ENCODE peak calls at places on chromosome 17, in six cellular contexts. O is HCT116, Z is H1, P is sigmoid colon, W is prostate gland, I is GM12878. F is an unnamed sample.

GRCh38 chr17:76381633-76382304 is 2.6 kb upstream of the SPHK1 start:
- DNase-seq in I (no peak), O (no peak), Z (no peak), P (no peak), W (no peak), F (no peak)

GRCh38 chr17:17691468-17692263 is 10.4 kb downstream of the RAI1 start:
- DNase-seq in O (no peak), P (no peak), W (no peak), I (peak), Z (no peak), F (no peak)

GRCh38 chr17:36884495-36885160 is 52.6 kb upstream of the LHX1 start:
- DNase-seq in O (no peak), Z (no peak), W (no peak), I (no peak), P (no peak), F (no peak)

GRCh38 chr17:76314392-76315227 is 6.5 kb upstream of the QRICH2 start:
- DNase-seq in I (no peak), O (no peak), P (peak), Z (no peak), W (peak), F (no peak)

GRCh38 chr17:34254146-34254545 is 939 bp upstream of the CCL2 start:
- DNase-seq in Z (no peak), W (no peak), I (no peak), P (no peak), O (no peak), F (peak)

GRCh38 chr17:18106211-18106610 is 2.3 kb upstream of the MYO15A start:
- DNase-seq in P (no peak), O (no peak), I (no peak), Z (no peak), W (no peak), F (no peak)

GRCh38 chr17:29645516-29646051 is 22.9 kb upstream of the CORO6 start:
- DNase-seq in O (no peak), P (peak), W (peak), Z (no peak), I (no peak), F (peak)

GRCh38 chr17:83170571-83171260 is 91.3 kb downstream of the METRNL start:
- DNase-seq in Z (no peak), W (no peak), I (no peak), P (no peak), O (no peak), F (peak)

GRCh38 chr17:32757963-32758362 is 119.0 kb downstream of the MYO1D start:
- DNase-seq in I (no peak), Z (no peak), P (no peak), O (no peak), W (no peak), F (no peak)

GRCh38 chr17:41496803-41497484 is 7.2 kb upstream of the KRT36 start:
- DNase-seq in W (peak), P (no peak), I (peak), O (peak), Z (peak), F (no peak)

GRCh38 chr17:80967404-80967872 is 24.2 kb upstream of the CHMP6 start:
- DNase-seq in W (no peak), P (no peak), O (no peak), I (no peak), Z (no peak), F (no peak)

GRCh38 chr17:35895602-35896001 is 15.4 kb upstream of the CCL5 start:
- DNase-seq in P (no peak), O (no peak), W (no peak), Z (no peak), I (no peak), F (no peak)

GRCh38 chr17:47810901-47811635 is 10.5 kb downstream of the OSBPL7 start:
- DNase-seq in I (no peak), P (peak), Z (no peak), O (no peak), W (no peak), F (no peak)

GRCh38 chr17:73320601-73321264 is 8.9 kb upstream of the CDC42EP4 start:
- DNase-seq in I (no peak), P (no peak), Z (no peak), O (no peak), W (no peak), F (no peak)

GRCh38 chr17:4856271-4856936 is 23.3 kb downstream of the MINK1 start:
- DNase-seq in O (no peak), I (no peak), Z (no peak), W (no peak), P (no peak), F (no peak)

GRCh38 chr17:62895650-62896301 is 70.3 kb upstream of the TANC2 start:
- DNase-seq in O (no peak), I (no peak), W (no peak), P (no peak), Z (no peak), F (no peak)

GRCh38 chr17:17151541-17151940 is 54.6 kb downstream of the PLD6 start:
- DNase-seq in Z (no peak), P (no peak), W (no peak), O (no peak), I (no peak), F (no peak)

GRCh38 chr17:6350806-6351205 is 84.1 kb downstream of the AIPL1 start:
- DNase-seq in W (no peak), I (no peak), O (no peak), P (no peak), Z (no peak), F (peak)

GRCh38 chr17:80122926-80123505 is 21.6 kb downstream of the GAA start:
- DNase-seq in Z (no peak), P (peak), O (no peak), I (no peak), W (no peak), F (no peak)

GRCh38 chr17:76845524-76845923 is 22.7 kb upstream of the MGAT5B start:
- DNase-seq in O (no peak), P (no peak), Z (no peak), I (no peak), W (no peak), F (no peak)

GRCh38 chr17:79955961-79956735 is 79.5 kb downstream of the TBC1D16 start:
- DNase-seq in I (no peak), P (peak), Z (no peak), W (no peak), O (no peak), F (no peak)

GRCh38 chr17:28985950-28986713 is 19.7 kb downstream of the SEZ6 start:
- DNase-seq in P (no peak), I (no peak), Z (peak), O (no peak), W (no peak), F (no peak)

GRCh38 chr17:79814966-79815835 is 18.3 kb upstream of the CBX8 start:
- DNase-seq in W (peak), Z (no peak), O (no peak), I (no peak), P (peak), F (no peak)

GRCh38 chr17:46818929-46819859 is 702 bp upstream of the WNT3 start:
- DNase-seq in Z (no peak), W (no peak), P (no peak), I (no peak), O (no peak), F (no peak)

GRCh38 chr17:38419508-38419981 is 8.7 kb upstream of the ARHGAP23 start:
- DNase-seq in O (no peak), P (no peak), I (no peak), Z (no peak), W (no peak), F (no peak)

GRCh38 chr17:21161498-21162393 is 35.0 kb downstream of the DHRS7B start:
- DNase-seq in W (no peak), O (no peak), Z (no peak), I (no peak), P (no peak), F (no peak)

GRCh38 chr17:75704963-75705875 is 16.0 kb upstream of the ITGB4 start:
- DNase-seq in I (no peak), Z (no peak), P (no peak), O (no peak), W (no peak), F (no peak)

GRCh38 chr17:42904110-42904469 is 3.5 kb downstream of the G6PC1 start:
- DNase-seq in P (no peak), Z (no peak), O (no peak), W (no peak), I (no peak), F (no peak)

GRCh38 chr17:5758651-5759050 is 174.3 kb upstream of the NLRP1 start:
- DNase-seq in P (no peak), I (peak), W (no peak), O (peak), Z (peak), F (no peak)

GRCh38 chr17:6591599-6592158 is 35.3 kb upstream of the PITPNM3 start:
- DNase-seq in I (no peak), O (no peak), Z (no peak), W (no peak), P (no peak), F (peak)

GRCh38 chr17:957856-958421 is 21.6 kb downstream of the NXN start:
- DNase-seq in W (no peak), O (no peak), I (no peak), Z (no peak), P (no peak), F (no peak)

GRCh38 chr17:954431-955164 is 25.0 kb downstream of the NXN start:
- DNase-seq in O (no peak), I (no peak), P (no peak), Z (no peak), W (no peak), F (no peak)

GRCh38 chr17:953767-954166 is 25.8 kb downstream of the NXN start:
- DNase-seq in Z (no peak), I (no peak), W (no peak), P (no peak), O (no peak), F (no peak)

GRCh38 chr17:958712-959451 is 20.7 kb downstream of the NXN start:
- DNase-seq in Z (no peak), I (no peak), O (no peak), P (no peak), W (no peak), F (no peak)

GRCh38 chr17:956905-957304 is 22.7 kb downstream of the NXN start:
- DNase-seq in Z (no peak), W (no peak), P (no peak), O (no peak), I (no peak), F (no peak)
- TF ChIP-seq POLR2AphosphoS5 in Z (no peak), W (no peak), P (peak), O (no peak), I (no peak), F (no peak)

GRCh38 chr17:68435876-68436842 is 21.1 kb downstream of the WIPI1 start:
- DNase-seq in Z (no peak), W (peak), O (peak), I (no peak), P (peak), F (peak)
- TF ChIP-seq CTCF in Z (peak), W (peak), O (peak), I (peak), P (peak), F (peak)

GRCh38 chr17:57861737-57862409 is 12.0 kb upstream of the MRPS23 start:
- DNase-seq in Z (no peak), I (no peak), W (peak), O (no peak), P (peak), F (peak)
- TF ChIP-seq POLR2AphosphoS5 in Z (no peak), I (no peak), W (peak), O (peak), P (peak), F (peak)

GRCh38 chr17:56679148-56679766 is 85.8 kb downstream of the NOG start:
- DNase-seq in I (no peak), O (peak), Z (no peak), P (no peak), W (no peak), F (no peak)

GRCh38 chr17:56678249-56679144 is 85.0 kb downstream of the NOG start:
- DNase-seq in W (no peak), O (no peak), I (no peak), P (no peak), Z (no peak), F (no peak)

GRCh38 chr17:56674401-56674925 is 81.0 kb downstream of the NOG start:
- DNase-seq in Z (no peak), W (no peak), P (no peak), O (no peak), I (no peak), F (no peak)

GRCh38 chr17:56675876-56676660 is 82.6 kb downstream of the NOG start:
- DNase-seq in O (no peak), W (no peak), I (no peak), Z (no peak), P (no peak), F (no peak)

DNA sequence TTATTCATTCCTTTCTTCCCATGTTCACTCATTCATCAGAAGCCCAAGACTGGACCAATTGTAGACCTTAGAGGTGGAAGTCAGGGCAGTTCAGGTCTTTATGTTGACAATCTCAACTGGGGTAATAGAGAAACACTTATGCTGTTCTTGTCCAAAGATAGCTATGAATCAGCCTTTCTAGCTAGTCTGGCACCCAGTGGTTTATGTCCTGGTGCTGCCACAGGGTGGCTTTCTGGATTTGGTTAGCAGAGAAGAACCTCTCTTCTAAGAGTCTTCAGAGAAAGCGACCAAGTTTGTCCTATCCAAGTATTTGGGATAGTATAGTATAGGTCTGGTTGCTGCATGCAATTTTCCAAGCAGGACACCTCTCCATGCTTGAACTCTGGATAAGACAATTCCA is 83.3 kb downstream of the NOG start:
- DNase-seq in W (no peak), P (no peak), Z (no peak), O (no peak), I (no peak), F (no peak)
- TF ChIP-seq CTCF in W (no peak), P (no peak), Z (no peak), O (peak), I (no peak), F (no peak)

GRCh38 chr17:77995146-77995852 is 36.8 kb downstream of the TNRC6C start:
- DNase-seq in I (no peak), P (no peak), Z (no peak), W (no peak), O (no peak), F (no peak)
- TF ChIP-seq POLR2AphosphoS5 in I (no peak), P (no peak), Z (no peak), W (no peak), O (no peak), F (no peak)

GRCh38 chr17:8324132-8324531 is 14.1 kb downstream of the ARHGEF15 start:
- DNase-seq in I (no peak), O (no peak), Z (no peak), P (no peak), W (no peak), F (no peak)
- TF ChIP-seq CTCF in I (no peak), O (no peak), Z (peak), P (no peak), W (no peak), F (no peak)

DNA sequence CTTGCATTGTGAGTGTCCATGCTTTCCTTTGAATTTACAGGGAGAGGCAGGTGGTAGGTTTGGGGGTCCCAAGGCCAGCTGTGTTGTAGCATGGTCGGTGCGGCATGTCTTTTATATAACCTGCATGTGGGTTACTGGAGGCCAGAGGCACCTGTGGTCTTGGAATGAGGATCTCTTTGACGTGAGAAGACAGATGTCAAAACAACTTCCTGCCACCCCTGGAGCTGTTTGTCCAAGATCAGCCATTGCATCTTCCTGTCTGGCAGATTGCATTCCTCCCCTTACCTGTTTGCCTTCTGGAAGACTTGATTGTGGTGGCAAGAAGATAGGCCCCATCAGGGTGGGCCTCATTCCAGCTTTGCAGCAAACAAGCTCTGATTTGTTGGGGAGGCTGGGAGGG is 175.1 kb downstream of the MSI2 start:
- DNase-seq in I (no peak), P (no peak), W (no peak), Z (no peak), O (no peak), F (no peak)
- TF ChIP-seq POLR2AphosphoS5 in I (no peak), P (no peak), W (no peak), Z (no peak), O (no peak), F (no peak)